ENCODE peak calls at places on chromosomes 2 and 18, in nine cellular contexts. S is H9, Q is neural progenitor cell, T is neuronal stem cell, O is SK-N-MC, B is colonic mucosa, R is mesendoderm, N is astrocyte, M is K562. F is an unnamed sample.

GRCh38 chr2:189500456-189501160 is 59.3 kb downstream of the WDR75 start:
- DNase-seq in S (no peak), Q (no peak), T (no peak), O (no peak), B (no peak), R (no peak), N (no peak), M (no peak), F (no peak)

GRCh38 chr2:20653695-20654306 is 2.9 kb upstream of the HS1BP3 start:
- DNase-seq in S (no peak), Q (no peak), T (no peak), O (no peak), B (no peak), R (no peak), N (no peak), M (peak; percentile 31), F (no peak)

GRCh38 chr2:10568721-10569432 is 120.8 kb upstream of the ODC1 start:
- DNase-seq in S (no peak), Q (no peak), T (no peak), O (no peak), B (no peak), R (no peak), N (no peak), M (no peak), F (no peak)

GRCh38 chr2:144912206-144912605 is 392.3 kb upstream of the ZEB2 start:
- DNase-seq in S (no peak), Q (no peak), T (no peak), O (no peak), B (no peak), R (no peak), N (peak; percentile 41), M (no peak), F (no peak)

GRCh38 chr2:189204322-189204941 is 24.9 kb upstream of the COL5A2 start:
- DNase-seq in S (no peak), Q (no peak), T (no peak), O (no peak), B (no peak), R (no peak), N (peak; percentile 80), M (no peak), F (peak; percentile 65)

GRCh38 chr18:26088482-26088881 is 1.9 kb downstream of the SS18 start:
- DNase-seq in S (no peak), Q (no peak), T (no peak), O (no peak), B (no peak), R (no peak), N (peak; percentile 6), M (peak; percentile 59), F (peak; percentile 12)

GRCh38 chr2:38700881-38701458 is 35.1 kb downstream of the GALM start:
- DNase-seq in S (no peak), Q (no peak), T (no peak), O (no peak), B (peak; percentile 47), R (no peak), N (no peak), M (no peak), F (no peak)

GRCh38 chr2:207828361-207829057 is 58.8 kb upstream of the FZD5 start:
- DNase-seq in S (no peak), Q (no peak), T (no peak), O (no peak), B (peak; percentile 67), R (no peak), N (no peak), M (no peak), F (no peak)

GRCh38 chr2:108271691-108272253 is 16.9 kb upstream of the SULT1C2 start:
- DNase-seq in S (no peak), Q (no peak), T (no peak), O (no peak), B (peak; percentile 32), R (no peak), N (peak; percentile 27), M (peak; percentile 19), F (peak; percentile 72)

GRCh38 chr2:216720722-216721121 is 25.4 kb upstream of the IGFBP5 start:
- DNase-seq in S (no peak), Q (no peak), T (no peak), O (no peak), B (no peak), R (no peak), N (no peak), M (no peak), F (no peak)

GRCh38 chr2:54088191-54088634 is 27.2 kb upstream of the ACYP2 start:
- DNase-seq in S (no peak), Q (peak; percentile 27), T (no peak), O (no peak), B (no peak), R (peak; percentile 87), N (peak; percentile 22), M (peak; percentile 31), F (peak; percentile 29)

GRCh38 chr2:54088719-54089118 is 26.7 kb upstream of the ACYP2 start:
- DNase-seq in S (no peak), Q (no peak), T (no peak), O (no peak), B (no peak), R (peak; percentile 69), N (peak; percentile 14), M (no peak), F (peak; percentile 24)

GRCh38 chr2:54097124-54097523 is 18.3 kb upstream of the ACYP2 start:
- DNase-seq in S (no peak), Q (no peak), T (no peak), O (no peak), B (no peak), R (no peak), N (no peak), M (no peak), F (no peak)

GRCh38 chr2:54090521-54091117 is 24.8 kb upstream of the ACYP2 start:
- DNase-seq in S (no peak), Q (no peak), T (no peak), O (no peak), B (no peak), R (no peak), N (no peak), M (no peak), F (no peak)

DNA sequence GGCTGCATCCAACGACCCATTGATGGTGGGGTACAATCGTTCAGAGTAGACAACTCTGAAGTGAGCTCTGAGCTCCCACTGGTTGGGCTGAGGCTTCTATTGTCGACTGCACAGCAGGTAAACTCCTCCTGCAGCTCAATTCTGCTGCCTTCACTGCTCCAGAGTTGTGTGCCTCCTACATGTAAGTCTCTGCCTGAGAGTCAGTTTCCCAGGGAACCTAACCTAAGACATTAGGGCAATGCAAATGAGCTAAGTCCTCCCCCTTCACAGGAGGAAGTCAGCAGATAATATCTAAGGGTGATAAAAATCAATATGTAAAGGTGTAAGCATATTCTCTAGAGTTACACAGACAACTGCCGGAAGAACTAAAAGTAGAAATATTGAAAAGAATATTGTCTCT is 22.5 kb upstream of the ACYP2 start:
- DNase-seq in S (no peak), Q (peak; percentile 38), T (no peak), O (no peak), B (no peak), R (peak; percentile 65), N (no peak), M (no peak), F (no peak)
- H3K9ac ChIP-seq in S (no peak overlapping the region), Q (no peak overlapping the region), T (no peak overlapping the region), O (no peak overlapping the region), B (no peak overlapping the region), R (no peak overlapping the region), N (no peak overlapping the region), M (no peak overlapping the region), F (no peak overlapping the region)

GRCh38 chr2:160063266-160063665 is 851 bp upstream of the PLA2R1 start:
- DNase-seq in S (peak; percentile 30), Q (no peak), T (no peak), O (no peak), B (no peak), R (peak; percentile 50), N (no peak), M (no peak), F (no peak)
- H3K27ac ChIP-seq in S (no peak overlapping the region), Q (no peak overlapping the region), T (no peak overlapping the region), O (no peak overlapping the region), B (no peak overlapping the region), R (no peak overlapping the region), N (no peak overlapping the region), M (no peak overlapping the region), F (no peak overlapping the region)

GRCh38 chr2:79512442-79513401 is at the start of gene CTNNA2:
- DNase-seq in S (peak; percentile 94), Q (peak; percentile 98), T (peak; percentile 95), O (no peak), B (peak; percentile 33), R (peak; percentile 87), N (peak; percentile 10), M (peak; percentile 80), F (peak; percentile 26)
- H3K9ac ChIP-seq in S (peak within 1 kb of the TSS; percentile 33), Q (peak within 1 kb of the TSS; percentile 36), T (peak within 1 kb of the TSS; percentile 82), O (no peak within 1 kb of the TSS), B (no peak within 1 kb of the TSS), R (peak within 1 kb of the TSS; percentile 53), N (no peak within 1 kb of the TSS), M (peak within 1 kb of the TSS; percentile 52), F (no peak within 1 kb of the TSS)

DNA sequence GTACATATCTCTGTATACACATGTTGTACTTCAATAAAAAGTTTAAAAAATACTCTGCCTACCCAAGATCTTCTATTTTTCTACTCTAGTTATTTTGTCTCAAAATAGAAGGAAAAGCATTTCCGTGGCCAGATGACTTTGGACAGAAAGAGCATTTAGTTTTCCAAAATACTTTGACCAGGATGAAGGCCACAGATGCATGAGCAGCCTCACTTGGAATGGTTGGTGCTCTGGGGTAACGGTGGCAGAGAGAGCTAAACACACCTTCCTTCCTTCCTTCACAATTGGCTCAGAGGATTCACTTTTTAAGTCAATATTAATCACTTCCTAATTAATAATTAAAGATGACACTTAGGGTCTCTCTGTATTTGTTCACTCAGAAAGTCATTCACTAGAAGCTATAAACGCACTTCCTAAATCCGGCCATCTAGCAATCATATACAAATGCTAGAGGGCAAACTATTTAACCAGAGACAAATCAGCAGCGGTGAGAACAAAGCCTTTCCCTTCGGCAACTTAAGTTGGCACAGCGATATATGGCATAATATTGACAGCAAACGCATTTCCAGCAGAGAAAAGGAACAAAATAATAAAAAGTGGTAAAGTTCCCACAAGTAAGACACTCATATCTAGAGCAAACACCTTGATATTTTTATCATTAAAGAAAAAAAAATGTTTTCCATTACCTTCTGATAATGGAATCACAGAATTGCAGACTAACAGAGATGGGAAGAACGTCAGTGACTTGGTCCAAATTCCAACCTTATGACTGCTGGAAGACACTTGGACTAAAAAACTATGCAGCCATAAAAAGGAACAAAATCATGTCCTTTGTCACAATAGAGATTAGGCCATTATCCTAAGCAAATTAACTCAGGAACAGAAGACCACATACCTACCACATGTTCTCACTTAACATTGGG is 55.9 kb upstream of the NARS1 start:
- DNase-seq in S (no peak), Q (no peak), T (no peak), O (no peak), B (no peak), R (no peak), N (no peak), M (no peak), F (peak; percentile 17)
- H3K27ac ChIP-seq in S (no peak overlapping the region), Q (no peak overlapping the region), T (no peak overlapping the region), O (no peak overlapping the region), B (no peak overlapping the region), R (no peak overlapping the region), N (no peak overlapping the region), M (no peak overlapping the region), F (no peak overlapping the region)